ENCODE peak calls at places on chromosomes 13 and 19, in ten cellular contexts. Q is GM12865; D is central memory CD8-positive, alpha-beta T cell; K is AG10803; C is progenitor cell of endocrine pancreas; A is stimulated activated CD8-positive, alpha-beta memory T cell treated with anti-CD3 and anti-CD28 coated beads, Interleukin-4, amount 100 ng/mL, for 24 hours; S is body of pancreas; N is small intestine; J is EL; T is AG04449. X is an unnamed sample.
A peak's percentile ranks its signal among the peaks of the same experiment; 100 is the strongest.

GRCh38 chr19:18967358-18968146 is 26.5 kb upstream of the HOMER3 start:
- DNase-seq in N (no peak), C (no peak), A (no peak), D (no peak), S (peak; percentile 41), J (peak; percentile 60), T (no peak), K (peak; percentile 52), Q (no peak), X (peak; percentile 41)

GRCh38 chr13:24459234-24459633 is 53.3 kb downstream of the PARP4 start:
- DNase-seq in C (no peak), J (peak; percentile 39), K (peak; percentile 78), A (no peak), T (peak; percentile 41), Q (peak; percentile 55), N (peak; percentile 14), D (no peak), S (no peak), X (peak; percentile 71)

GRCh38 chr13:51339354-51339753 is at the start of gene SERPINE3:
- DNase-seq in K (no peak), Q (no peak), N (no peak), C (no peak), J (no peak), D (no peak), T (no peak), A (no peak), S (no peak), X (no peak)

GRCh38 chr13:112973577-112973951 is 4.5 kb downstream of the MCF2L start:
- DNase-seq in N (no peak), A (no peak), C (no peak), D (no peak), J (no peak), Q (no peak), K (no peak), S (no peak), T (no peak), X (no peak)

GRCh38 chr19:16452321-16452720 is 19.4 kb downstream of the EPS15L1 start:
- DNase-seq in N (no peak), S (no peak), D (no peak), Q (no peak), A (no peak), J (no peak), T (no peak), K (no peak), C (no peak), X (no peak)

GRCh38 chr19:30327331-30327730 is 44.9 kb upstream of the ZNF536 start:
- DNase-seq in N (no peak), C (no peak), S (no peak), K (no peak), T (no peak), A (no peak), Q (no peak), D (no peak), J (no peak), X (no peak)

GRCh38 chr19:44925114-44925891 is 10.9 kb downstream of the APOC1 start:
- DNase-seq in Q (no peak), T (no peak), J (peak; percentile 72), D (no peak), S (peak; percentile 47), K (peak; percentile 76), A (no peak), N (no peak), C (no peak), X (peak; percentile 94)

GRCh38 chr13:53141336-53141735 is 112.7 kb downstream of the OLFM4 start:
- DNase-seq in J (no peak), T (no peak), S (no peak), A (no peak), N (no peak), K (no peak), Q (no peak), D (no peak), C (no peak), X (no peak)

X was measured in fibroblast of villous mesenchyme.